ENCODE peak calls at places on chromosome 6, in ten cellular contexts. One of them, this sample, is unnamed.

GRCh38 chr6:135166515-135166914 is 14.6 kb upstream of the MYB start:
- DNase-seq in suprapubic skin: no peak
- DNase-seq in effector memory CD4-positive, alpha-beta T cell: no peak
- DNase-seq in A549: no peak
- DNase-seq in activated T-helper 1 cell treated with anti-CD3 and anti-CD28 coated beads, Interleukin-2, amount 50 U/mL, for 16 hours: no peak
- DNase-seq in sciatic nerve: no peak
- DNase-seq in activated effector memory CD4-positive, alpha-beta T cell treated with anti-CD3 and anti-CD28 coated beads, Interleukin-2, amount 50 U/mL, for 16 hours: no peak
- DNase-seq in lung microvascular endothelial cell: no peak
- DNase-seq in K562: no peak
- DNase-seq in HCEC 1CT: no peak
- DNase-seq in this sample: no peak

GRCh38 chr6:27096834-27097511 is 150.5 kb upstream of the PRSS16 start:
- DNase-seq in suprapubic skin: no peak
- DNase-seq in effector memory CD4-positive, alpha-beta T cell: no peak
- DNase-seq in A549: peak
- DNase-seq in activated T-helper 1 cell treated with anti-CD3 and anti-CD28 coated beads, Interleukin-2, amount 50 U/mL, for 16 hours: no peak
- DNase-seq in sciatic nerve: no peak
- DNase-seq in activated effector memory CD4-positive, alpha-beta T cell treated with anti-CD3 and anti-CD28 coated beads, Interleukin-2, amount 50 U/mL, for 16 hours: peak
- DNase-seq in lung microvascular endothelial cell: peak
- DNase-seq in K562: peak
- DNase-seq in HCEC 1CT: peak
- DNase-seq in this sample: no peak

GRCh38 chr6:2768696-2769095 is 3.5 kb downstream of the WRNIP1 start:
- DNase-seq in suprapubic skin: no peak
- DNase-seq in effector memory CD4-positive, alpha-beta T cell: no peak
- DNase-seq in A549: no peak
- DNase-seq in activated T-helper 1 cell treated with anti-CD3 and anti-CD28 coated beads, Interleukin-2, amount 50 U/mL, for 16 hours: no peak
- DNase-seq in sciatic nerve: no peak
- DNase-seq in activated effector memory CD4-positive, alpha-beta T cell treated with anti-CD3 and anti-CD28 coated beads, Interleukin-2, amount 50 U/mL, for 16 hours: no peak
- DNase-seq in lung microvascular endothelial cell: no peak
- DNase-seq in K562: no peak
- DNase-seq in HCEC 1CT: no peak
- DNase-seq in this sample: no peak

GRCh38 chr6:118680452-118681095 is 29.2 kb upstream of the CEP85L start:
- DNase-seq in suprapubic skin: no peak
- DNase-seq in effector memory CD4-positive, alpha-beta T cell: no peak
- DNase-seq in A549: no peak
- DNase-seq in activated T-helper 1 cell treated with anti-CD3 and anti-CD28 coated beads, Interleukin-2, amount 50 U/mL, for 16 hours: no peak
- DNase-seq in sciatic nerve: no peak
- DNase-seq in activated effector memory CD4-positive, alpha-beta T cell treated with anti-CD3 and anti-CD28 coated beads, Interleukin-2, amount 50 U/mL, for 16 hours: no peak
- DNase-seq in lung microvascular endothelial cell: no peak
- DNase-seq in K562: no peak
- DNase-seq in HCEC 1CT: no peak
- DNase-seq in this sample: peak

GRCh38 chr6:28137458-28138020 is 4.1 kb upstream of the ZKSCAN8 start:
- DNase-seq in suprapubic skin: no peak
- DNase-seq in effector memory CD4-positive, alpha-beta T cell: no peak
- DNase-seq in A549: no peak
- DNase-seq in activated T-helper 1 cell treated with anti-CD3 and anti-CD28 coated beads, Interleukin-2, amount 50 U/mL, for 16 hours: no peak
- DNase-seq in sciatic nerve: no peak
- DNase-seq in activated effector memory CD4-positive, alpha-beta T cell treated with anti-CD3 and anti-CD28 coated beads, Interleukin-2, amount 50 U/mL, for 16 hours: peak
- DNase-seq in lung microvascular endothelial cell: peak
- DNase-seq in K562: no peak
- DNase-seq in HCEC 1CT: no peak
- DNase-seq in this sample: peak

GRCh38 chr6:143478479-143479062 is 28.0 kb downstream of the PEX3 start:
- DNase-seq in suprapubic skin: no peak
- DNase-seq in effector memory CD4-positive, alpha-beta T cell: no peak
- DNase-seq in A549: no peak
- DNase-seq in activated T-helper 1 cell treated with anti-CD3 and anti-CD28 coated beads, Interleukin-2, amount 50 U/mL, for 16 hours: no peak
- DNase-seq in sciatic nerve: no peak
- DNase-seq in activated effector memory CD4-positive, alpha-beta T cell treated with anti-CD3 and anti-CD28 coated beads, Interleukin-2, amount 50 U/mL, for 16 hours: no peak
- DNase-seq in lung microvascular endothelial cell: no peak
- DNase-seq in K562: no peak
- DNase-seq in HCEC 1CT: no peak
- DNase-seq in this sample: no peak

GRCh38 chr6:90204327-90204726 is 92.3 kb downstream of the BACH2 start:
- DNase-seq in suprapubic skin: no peak
- DNase-seq in effector memory CD4-positive, alpha-beta T cell: no peak
- DNase-seq in A549: no peak
- DNase-seq in activated T-helper 1 cell treated with anti-CD3 and anti-CD28 coated beads, Interleukin-2, amount 50 U/mL, for 16 hours: no peak
- DNase-seq in sciatic nerve: no peak
- DNase-seq in activated effector memory CD4-positive, alpha-beta T cell treated with anti-CD3 and anti-CD28 coated beads, Interleukin-2, amount 50 U/mL, for 16 hours: no peak
- DNase-seq in lung microvascular endothelial cell: no peak
- DNase-seq in K562: no peak
- DNase-seq in HCEC 1CT: no peak
- DNase-seq in this sample: no peak

GRCh38 chr6:146357578-146358340 is 185.9 kb upstream of the RAB32 start:
- DNase-seq in suprapubic skin: no peak
- DNase-seq in effector memory CD4-positive, alpha-beta T cell: no peak
- DNase-seq in A549: peak
- DNase-seq in activated T-helper 1 cell treated with anti-CD3 and anti-CD28 coated beads, Interleukin-2, amount 50 U/mL, for 16 hours: no peak
- DNase-seq in sciatic nerve: no peak
- DNase-seq in activated effector memory CD4-positive, alpha-beta T cell treated with anti-CD3 and anti-CD28 coated beads, Interleukin-2, amount 50 U/mL, for 16 hours: no peak
- DNase-seq in lung microvascular endothelial cell: peak
- DNase-seq in K562: no peak
- DNase-seq in HCEC 1CT: peak
- DNase-seq in this sample: no peak

GRCh38 chr6:87277123-87277522 is 45.3 kb upstream of the SMIM8 start:
- DNase-seq in suprapubic skin: no peak
- DNase-seq in effector memory CD4-positive, alpha-beta T cell: no peak
- DNase-seq in A549: peak
- DNase-seq in activated T-helper 1 cell treated with anti-CD3 and anti-CD28 coated beads, Interleukin-2, amount 50 U/mL, for 16 hours: no peak
- DNase-seq in sciatic nerve: no peak
- DNase-seq in activated effector memory CD4-positive, alpha-beta T cell treated with anti-CD3 and anti-CD28 coated beads, Interleukin-2, amount 50 U/mL, for 16 hours: no peak
- DNase-seq in lung microvascular endothelial cell: peak
- DNase-seq in K562: no peak
- DNase-seq in HCEC 1CT: no peak
- DNase-seq in this sample: no peak

GRCh38 chr6:33172307-33173227 is 19.7 kb downstream of the COL11A2 start:
- DNase-seq in suprapubic skin: no peak
- DNase-seq in effector memory CD4-positive, alpha-beta T cell: no peak
- DNase-seq in A549: peak
- DNase-seq in activated T-helper 1 cell treated with anti-CD3 and anti-CD28 coated beads, Interleukin-2, amount 50 U/mL, for 16 hours: no peak
- DNase-seq in sciatic nerve: no peak
- DNase-seq in activated effector memory CD4-positive, alpha-beta T cell treated with anti-CD3 and anti-CD28 coated beads, Interleukin-2, amount 50 U/mL, for 16 hours: no peak
- DNase-seq in lung microvascular endothelial cell: peak
- DNase-seq in K562: peak
- DNase-seq in HCEC 1CT: peak
- DNase-seq in this sample: no peak

GRCh38 chr6:39143238-39143930 is 28.4 kb upstream of the SAYSD1 start:
- DNase-seq in suprapubic skin: no peak
- DNase-seq in effector memory CD4-positive, alpha-beta T cell: no peak
- DNase-seq in A549: no peak
- DNase-seq in activated T-helper 1 cell treated with anti-CD3 and anti-CD28 coated beads, Interleukin-2, amount 50 U/mL, for 16 hours: no peak
- DNase-seq in sciatic nerve: no peak
- DNase-seq in activated effector memory CD4-positive, alpha-beta T cell treated with anti-CD3 and anti-CD28 coated beads, Interleukin-2, amount 50 U/mL, for 16 hours: no peak
- DNase-seq in lung microvascular endothelial cell: no peak
- DNase-seq in K562: no peak
- DNase-seq in HCEC 1CT: no peak
- DNase-seq in this sample: no peak

This sample was measured in T-helper 2 cell treated with Interferon-gamma antibody and Interleukin-4, amounts not matched to agents 5 μg/mL and 100 μg/mL, for 36 hours.